ENCODE peak calls at places on chromosomes 1 and 21, in seven cellular contexts. S is DMS 273 treated with DMSO at 0.1 percent for 48 hours; Q is stimulated activated CD8-positive, alpha-beta memory T cell treated with anti-CD3 and anti-CD28 coated beads, Interleukin-2, amount 100 ng/mL, for 48 hours; A is hippocampal formation; T is kidney tubule cell; C is NCI-H2107; I is cortex of kidney. Y is an unnamed sample.

GRCh38 chr1:66532798-66533783 is 862 bp upstream of the SGIP1 start:
- DNase-seq in S (no peak), T (peak), A (peak), C (peak), Q (no peak), I (no peak), Y (no peak)

GRCh38 chr1:156359973-156360372 is 9.0 kb upstream of the RHBG start:
- DNase-seq in Q (no peak), A (no peak), T (no peak), S (peak), I (no peak), C (no peak), Y (no peak)

GRCh38 chr1:21264913-21265312 is 25.4 kb downstream of the ECE1 start:
- DNase-seq in I (no peak), T (no peak), A (no peak), Q (no peak), S (no peak), C (no peak), Y (no peak)

GRCh38 chr1:50705041-50705440 is 255.0 kb downstream of the FAF1 start:
- DNase-seq in T (no peak), I (no peak), Q (no peak), A (no peak), S (no peak), C (no peak), Y (no peak)

GRCh38 chr21:42571391-42572150 is 57.9 kb downstream of the SLC37A1 start:
- DNase-seq in T (no peak), S (no peak), I (no peak), C (no peak), Q (no peak), A (no peak), Y (no peak)

GRCh38 chr1:36471830-36472641 is 7.9 kb upstream of the MRPS15 start:
- DNase-seq in S (no peak), I (no peak), Q (no peak), A (no peak), T (no peak), C (no peak), Y (no peak)

GRCh38 chr1:240492832-240493440 is 119.0 kb downstream of the GREM2 start:
- DNase-seq in T (peak), I (no peak), C (peak), S (peak), A (no peak), Q (no peak), Y (no peak)

GRCh38 chr1:64915381-64916274 is 50.7 kb downstream of the JAK1 start:
- DNase-seq in I (no peak), S (no peak), C (no peak), Q (no peak), T (peak), A (no peak), Y (no peak)

GRCh38 chr1:231419738-231420298 is 2.3 kb downstream of the EGLN1 start:
- DNase-seq in S (no peak), T (no peak), I (no peak), A (no peak), C (no peak), Q (no peak), Y (no peak)

GRCh38 chr1:180188103-180188506 is 33.4 kb downstream of the QSOX1 start:
- DNase-seq in A (peak), C (peak), S (peak), Q (no peak), I (no peak), T (peak), Y (no peak)

GRCh38 chr1:33099290-33100118 is 18.6 kb downstream of the AZIN2 start:
- DNase-seq in S (no peak), C (peak), A (no peak), T (peak), I (no peak), Q (peak), Y (peak)

GRCh38 chr1:171865106-171865505 is 23.8 kb downstream of the DNM3 start:
- DNase-seq in I (no peak), A (no peak), C (no peak), S (no peak), Q (no peak), T (no peak), Y (no peak)

GRCh38 chr1:68516066-68516465 is 19.2 kb upstream of the DEPDC1 start:
- DNase-seq in Q (no peak), A (no peak), T (no peak), I (no peak), C (no peak), S (no peak), Y (no peak)

GRCh38 chr1:101215363-101216011 is 21.3 kb upstream of the S1PR1 start:
- DNase-seq in I (no peak), S (no peak), T (no peak), C (no peak), A (no peak), Q (no peak), Y (no peak)

GRCh38 chr1:151693057-151693651 is 23.4 kb downstream of the CELF3 start:
- DNase-seq in C (no peak), T (peak), S (no peak), Q (no peak), A (no peak), I (no peak), Y (no peak)

GRCh38 chr1:35925741-35926140 is 5.2 kb upstream of the AGO3 start:
- DNase-seq in I (no peak), Q (no peak), S (no peak), T (no peak), A (no peak), C (no peak), Y (no peak)

GRCh38 chr1:246450485-246451251 is 56.4 kb downstream of the SMYD3 start:
- DNase-seq in S (peak), C (peak), I (no peak), A (no peak), T (peak), Q (no peak), Y (no peak)

GRCh38 chr1:18618546-18619466 is 11.8 kb upstream of the PAX7 start:
- DNase-seq in S (no peak), Q (no peak), A (no peak), I (no peak), C (no peak), T (peak), Y (no peak)

GRCh38 chr1:230407351-230407750 is 18.8 kb downstream of the PGBD5 start:
- DNase-seq in C (no peak), A (no peak), Q (no peak), T (no peak), S (no peak), I (no peak), Y (no peak)

GRCh38 chr1:150612014-150612345 is 17.4 kb downstream of the ENSA start:
- DNase-seq in T (no peak), I (no peak), Q (no peak), S (no peak), A (no peak), C (no peak), Y (no peak)

GRCh38 chr1:228986093-228986904 is 251.0 kb downstream of the RHOU start:
- DNase-seq in I (no peak), C (no peak), S (peak), T (no peak), A (peak), Q (no peak), Y (peak)

Y was measured in lung.